ENCODE peak calls at places on chromosomes 4 and X, in nine cellular contexts. U, X, C, L, Z, I, O, S and M are unnamed samples.

GRCh38 chr4:73814679-73815078 is 21.8 kb upstream of the CXCL6 start:
- DNase-seq in U (no peak), X (no peak), C (no peak), L (no peak), Z (no peak), I (no peak), O (no peak), S (no peak), M (no peak)

GRCh38 chrX:81708506-81708905 is 506.6 kb downstream of the SH3BGRL start:
- DNase-seq in U (no peak), X (peak; percentile 37), C (no peak), L (no peak), Z (no peak), I (no peak), O (no peak), S (no peak), M (no peak)

GRCh38 chrX:22135171-22135711 is 103.1 kb downstream of the PHEX start:
- DNase-seq in U (peak; percentile 56), X (peak; percentile 53), C (no peak), L (no peak), Z (peak; percentile 53), I (no peak), O (peak; percentile 41), S (no peak), M (no peak)

GRCh38 chrX:153408871-153409351 is 2.4 kb upstream of the ZFP92 start:
- DNase-seq in U (no peak), X (no peak), C (no peak), L (no peak), Z (no peak), I (no peak), O (no peak), S (no peak), M (no peak)

GRCh38 chr4:175125410-175126068 is 207.4 kb downstream of the ADAM29 start:
- DNase-seq in U (no peak), X (no peak), C (no peak), L (no peak), Z (peak; percentile 11), I (no peak), O (no peak), S (no peak), M (no peak)

GRCh38 chr4:26267087-26267486 is 53.7 kb upstream of the RBPJ start:
- DNase-seq in U (no peak), X (peak; percentile 43), C (peak; percentile 7), L (peak; percentile 37), Z (no peak), I (no peak), O (no peak), S (peak; percentile 50), M (no peak)

GRCh38 chr4:159979351-159979750 is 876.5 kb downstream of the RAPGEF2 start:
- DNase-seq in U (no peak), X (no peak), C (no peak), L (no peak), Z (no peak), I (no peak), O (no peak), S (no peak), M (no peak)

GRCh38 chr4:6884341-6884870 is 25.2 kb upstream of the TBC1D14 start:
- DNase-seq in U (peak; percentile 52), X (no peak), C (no peak), L (no peak), Z (no peak), I (no peak), O (no peak), S (no peak), M (no peak)

GRCh38 chr4:78613522-78614311 is 62.1 kb downstream of the ANXA3 start:
- DNase-seq in U (no peak), X (no peak), C (no peak), L (no peak), Z (peak; percentile 76), I (no peak), O (no peak), S (no peak), M (peak; percentile 71)

GRCh38 chrX:113929004-113929403 is 654.9 kb upstream of the HTR2C start:
- DNase-seq in U (peak; percentile 54), X (peak; percentile 20), C (peak; percentile 10), L (no peak), Z (peak; percentile 32), I (no peak), O (peak; percentile 55), S (no peak), M (peak; percentile 8)

GRCh38 chrX:3052864-3053263 is 11.6 kb downstream of the ARSF start:
- DNase-seq in U (no peak), X (no peak), C (no peak), L (no peak), Z (no peak), I (no peak), O (no peak), S (no peak), M (no peak)

GRCh38 chr4:4859010-4859798 is at the start of gene MSX1:
- DNase-seq in U (peak; percentile 88), X (peak; percentile 84), C (peak; percentile 41), L (peak; percentile 89), Z (peak; percentile 89), I (peak; percentile 91), O (peak; percentile 77), S (peak; percentile 74), M (peak; percentile 65)

GRCh38 chr4:71602271-71602890 is 181.5 kb downstream of the GC start:
- DNase-seq in U (peak; percentile 91), X (peak; percentile 84), C (no peak), L (no peak), Z (no peak), I (no peak), O (peak; percentile 40), S (no peak), M (no peak)

GRCh38 chr4:154417358-154417673 is 74.3 kb downstream of the DCHS2 start:
- DNase-seq in U (no peak), X (no peak), C (no peak), L (no peak), Z (no peak), I (no peak), O (no peak), S (no peak), M (no peak)
- H3K4me3 ChIP-seq in U (peak overlapping the region; percentile 80), X (no peak overlapping the region), C (no peak overlapping the region), L (peak overlapping the region; percentile 58), Z (no peak overlapping the region), I (no peak overlapping the region), O (peak overlapping the region; percentile 58), S (peak overlapping the region; percentile 52), M (no peak overlapping the region)

GRCh38 chr4:128955751-128956150 is 137.6 kb downstream of the SCLT1 start:
- DNase-seq in U (no peak), X (no peak), C (no peak), L (no peak), Z (no peak), I (no peak), O (no peak), S (no peak), M (no peak)

GRCh38 chr4:128951316-128951715 is 141.8 kb downstream of the JADE1 start:
- DNase-seq in U (no peak), X (peak; percentile 18), C (no peak), L (no peak), Z (no peak), I (no peak), O (no peak), S (no peak), M (no peak)

GRCh38 chr4:128957459-128957858 is 135.9 kb downstream of the SCLT1 start:
- DNase-seq in U (no peak), X (no peak), C (no peak), L (no peak), Z (no peak), I (no peak), O (no peak), S (no peak), M (no peak)

GRCh38 chr4:128958194-128958593 is 135.1 kb downstream of the SCLT1 start:
- DNase-seq in U (peak; percentile 3), X (no peak), C (no peak), L (no peak), Z (no peak), I (no peak), O (peak; percentile 32), S (no peak), M (peak; percentile 63)

DNA sequence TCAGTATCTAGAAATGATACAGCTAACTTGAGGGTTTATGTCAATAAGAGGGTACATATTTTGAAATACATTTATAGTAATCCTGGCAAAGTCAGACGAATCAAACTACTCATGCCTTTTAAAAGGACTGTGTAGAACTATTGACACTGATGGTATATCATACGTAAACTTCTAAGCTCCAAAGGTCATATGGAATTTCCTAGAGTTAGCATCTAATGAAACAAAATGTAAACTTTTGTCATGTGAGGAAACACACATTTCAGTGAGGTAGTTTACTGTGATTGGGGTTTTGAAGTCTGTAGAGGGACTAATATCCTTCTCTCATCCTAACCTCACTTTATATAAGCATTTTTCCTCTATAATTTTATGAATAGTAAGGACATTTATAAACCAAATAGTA is 138.4 kb downstream of the SCLT1 start:
- DNase-seq in U (no peak), X (no peak), C (no peak), L (no peak), Z (no peak), I (no peak), O (no peak), S (no peak), M (no peak)
- H3K4me3 ChIP-seq in U (no peak overlapping the region), X (no peak overlapping the region), C (no peak overlapping the region), L (no peak overlapping the region), Z (no peak overlapping the region), I (no peak overlapping the region), O (no peak overlapping the region), S (no peak overlapping the region), M (no peak overlapping the region)

DNA sequence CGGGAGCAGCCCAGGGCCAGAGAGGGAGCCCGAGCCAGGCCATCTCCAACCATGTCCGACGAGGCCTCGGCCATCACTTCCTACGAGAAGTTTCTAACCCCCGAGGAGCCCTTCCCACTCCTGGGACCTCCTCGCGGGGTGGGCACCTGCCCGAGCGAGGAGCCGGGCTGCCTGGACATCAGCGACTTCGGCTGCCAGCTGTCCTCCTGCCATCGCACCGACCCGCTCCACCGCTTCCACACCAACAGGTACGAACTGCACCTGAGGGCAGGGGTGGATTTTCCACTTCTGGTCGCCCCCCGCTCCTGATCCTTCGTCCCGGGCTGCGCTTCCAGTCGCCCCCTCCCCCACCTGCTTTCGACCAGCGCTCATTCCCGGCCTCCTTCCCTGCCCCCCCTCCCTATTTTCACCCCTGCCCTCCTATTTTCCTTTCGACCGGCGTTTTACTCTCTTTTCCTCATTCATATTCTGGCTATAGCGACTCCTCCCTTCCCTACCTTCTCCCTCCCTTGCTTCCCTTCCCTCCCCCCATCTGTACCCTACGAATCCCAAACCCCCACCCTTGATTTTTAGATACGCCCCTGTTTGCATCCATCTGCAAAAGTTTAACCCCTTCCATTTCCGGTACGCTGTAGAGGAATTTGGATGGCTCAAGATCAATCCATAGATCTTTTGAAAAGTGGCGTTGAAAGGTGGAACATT is 633 bp downstream of the FAM199X start:
- DNase-seq in U (peak; percentile 5), X (no peak), C (no peak), L (no peak), Z (no peak), I (no peak), O (no peak), S (no peak), M (no peak)
- H3K4me3 ChIP-seq in U (peak overlapping the region; percentile 84), X (peak overlapping the region; percentile 61), C (peak overlapping the region; percentile 94), L (peak overlapping the region; percentile 80), Z (peak overlapping the region; percentile 77), I (peak overlapping the region; percentile 67), O (peak overlapping the region; percentile 81), S (peak overlapping the region; percentile 87), M (peak overlapping the region; percentile 73)

DNA sequence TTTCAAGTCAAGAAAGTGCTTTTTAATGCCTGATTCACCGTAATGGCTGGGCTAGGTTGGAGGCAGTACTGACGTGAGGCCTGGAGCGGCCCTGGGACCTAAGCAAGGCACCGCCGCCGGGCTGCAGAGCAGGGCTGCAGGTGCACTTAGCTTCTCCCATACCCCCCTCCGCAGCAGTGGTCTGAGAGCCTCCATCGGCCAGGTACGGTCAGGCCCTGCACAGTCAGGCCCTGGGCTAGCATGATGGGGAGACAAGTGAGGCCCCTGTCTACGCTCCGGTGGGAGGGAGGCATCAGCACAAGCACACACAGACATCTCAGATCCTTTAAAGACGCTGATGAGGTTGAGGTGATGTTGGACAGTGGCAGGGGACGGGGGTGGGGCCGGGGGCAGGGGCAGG is 4.7 kb downstream of the MAEA start:
- DNase-seq in U (no peak), X (no peak), C (no peak), L (no peak), Z (no peak), I (no peak), O (no peak), S (no peak), M (no peak)
- H3K4me3 ChIP-seq in U (peak overlapping the region; percentile 37), X (no peak overlapping the region), C (no peak overlapping the region), L (no peak overlapping the region), Z (no peak overlapping the region), I (no peak overlapping the region), O (no peak overlapping the region), S (no peak overlapping the region), M (no peak overlapping the region)